ENCODE peak calls at places on chromosomes 3 and 15, in four cellular contexts. S is right lobe of liver, J is adrenal gland, N is A673. F is an unnamed sample. For H3K27me3, the result is how much of the 10 kb centered on the place peaks cover.

GRCh38 chr3:156461889-156462288 is 93.0 kb downstream of the SSR3 start:
- DNase-seq in S (no peak), J (no peak), N (no peak), F (no peak)

GRCh38 chr3:1183320-1184048 is 90.7 kb downstream of the CNTN6 start:
- DNase-seq in S (no peak), J (peak), N (no peak), F (no peak)

GRCh38 chr3:23877324-23877980 is 39.3 kb downstream of the NKIRAS1 start:
- DNase-seq in S (no peak), J (peak), N (peak), F (no peak)

GRCh38 chr15:23877502-23878412 is 190.7 kb upstream of the NDN start:
- DNase-seq in S (peak), J (peak), N (peak), F (peak)

GRCh38 chr3:119918992-119919933 is 137.4 kb downstream of the NR1I2 start:
- DNase-seq in S (no peak), J (no peak), N (no peak), F (no peak)

GRCh38 chr15:75073197-75073596 is 49.8 kb downstream of the PPCDC start:
- DNase-seq in S (no peak), J (no peak), N (no peak), F (no peak)

GRCh38 chr3:102094523-102094922 is 245.2 kb downstream of the NFKBIZ start:
- DNase-seq in S (no peak), J (no peak), N (no peak), F (no peak)

GRCh38 chr3:65178703-65179102 is 490.9 kb upstream of the ADAMTS9 start:
- DNase-seq in S (no peak), J (no peak), N (no peak), F (no peak)

GRCh38 chr3:46442591-46443530 is 21.8 kb downstream of the LTF start:
- DNase-seq in S (no peak), J (no peak), N (no peak), F (no peak)

GRCh38 chr15:101049856-101050646 is 130.9 kb downstream of the LRRK1 start:
- DNase-seq in S (peak), J (no peak), N (no peak), F (peak)

DNA sequence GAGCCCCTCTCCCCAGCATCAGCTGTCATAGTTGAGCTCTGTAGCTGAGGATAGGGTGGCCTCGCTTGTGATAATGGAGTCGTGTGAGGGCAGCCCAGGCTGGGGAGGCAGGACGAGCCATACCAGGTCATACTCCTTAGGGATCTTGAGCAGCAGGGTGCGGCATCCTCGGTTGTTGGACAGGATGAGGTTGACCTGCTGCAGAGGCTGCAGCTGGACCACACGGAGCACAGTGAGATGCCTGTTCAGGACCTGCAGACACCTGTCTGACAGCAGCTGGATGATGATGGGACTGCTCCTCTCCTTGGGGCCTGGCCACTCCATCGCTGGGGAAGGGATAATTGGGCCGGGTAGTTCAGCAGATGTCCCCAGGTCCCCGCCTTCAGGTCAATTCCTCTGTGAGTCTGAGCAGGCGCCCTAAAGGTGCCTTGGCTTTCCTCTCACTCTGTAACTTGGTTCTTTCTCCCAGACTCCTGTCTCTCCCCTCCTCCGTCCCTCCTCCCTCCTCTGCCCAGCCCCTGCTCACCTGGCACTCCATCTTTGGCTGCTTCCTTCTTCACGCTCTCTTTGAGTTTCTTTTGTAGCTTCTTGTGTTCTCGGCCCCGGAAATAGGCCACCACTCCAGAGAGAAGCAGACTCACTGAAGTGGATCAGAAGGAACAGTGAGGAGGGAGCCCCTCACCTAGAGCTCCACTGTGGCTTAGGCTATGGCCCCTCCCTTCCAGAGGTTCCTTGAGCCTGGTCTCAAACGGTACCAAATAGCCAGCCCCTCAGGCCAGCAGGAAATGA is 7.8 kb downstream of the DUOX2 start:
- DNase-seq in S (no peak), J (peak), N (no peak), F (peak)
- H3K27me3 ChIP-seq in S (under half), J (under half), N (under half), F (under half)

GRCh38 chr15:77628010-77628409 is 4.7 kb downstream of the LINGO1 start:
- DNase-seq in S (no peak), J (no peak), N (no peak), F (no peak)
- H3K27me3 ChIP-seq in S (under half), J (under half), N (under half), F (under half)

GRCh38 chr15:34795267-34796081 is at the start of gene ACTC1:
- DNase-seq in S (no peak), J (peak), N (no peak), F (peak)

GRCh38 chr15:34791701-34792100 is 3.6 kb downstream of the ACTC1 start:
- DNase-seq in S (no peak), J (no peak), N (no peak), F (no peak)

GRCh38 chr15:34794590-34795206 is 651 bp downstream of the ACTC1 start:
- DNase-seq in S (no peak), J (no peak), N (no peak), F (no peak)

GRCh38 chr15:34793071-34793470 is 2.3 kb downstream of the ACTC1 start:
- DNase-seq in S (no peak), J (no peak), N (no peak), F (no peak)

GRCh38 chr15:34793901-34794300 is 1.4 kb downstream of the ACTC1 start:
- DNase-seq in S (no peak), J (no peak), N (no peak), F (no peak)
- H3K27me3 ChIP-seq in S (under half), J (under half), N (half or more), F (under half)

GRCh38 chr15:40845036-40845435 is 1.2 kb downstream of the SPINT1 start:
- DNase-seq in S (no peak), J (no peak), N (no peak), F (no peak)
- H3K27me3 ChIP-seq in S (under half), J (under half), N (under half), F (under half)

DNA sequence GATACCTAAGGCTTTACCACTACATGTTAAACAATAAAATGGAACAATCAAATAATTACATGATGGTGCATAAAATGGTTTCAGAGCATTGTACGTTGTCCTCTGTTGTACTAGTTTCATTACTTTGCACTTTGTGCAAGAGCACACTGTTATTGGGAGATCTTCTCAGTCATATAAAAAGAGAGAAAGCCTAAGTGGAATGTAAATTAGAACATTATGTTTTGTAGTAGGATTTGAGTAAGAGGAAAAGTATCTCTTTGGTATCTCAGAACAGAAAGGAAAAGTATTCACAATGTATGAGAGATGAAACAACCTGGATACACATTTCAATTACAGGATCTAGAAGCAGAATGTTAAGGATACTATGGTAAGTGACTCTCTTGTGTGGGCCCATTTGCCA is 26.9 kb upstream of the PLSCR2 start:
- DNase-seq in S (no peak), J (no peak), N (no peak), F (no peak)
- H3K27me3 ChIP-seq in S (under half), J (under half), N (under half), F (under half)

GRCh38 chr3:115974940-115975339 is 351.6 kb downstream of the GAP43 start:
- DNase-seq in S (no peak), J (no peak), N (no peak), F (no peak)
- H3K27me3 ChIP-seq in S (under half), J (under half), N (under half), F (under half)

F was measured in upper lobe of right lung.